ENCODE peak calls at places on chromosomes 7 and 10, in five cellular contexts. B is spleen, R is choroid plexus epithelial cell, Q is mesothelial cell of epicardium, K is GM23338. I is an unnamed sample.
A peak's percentile ranks its signal among the peaks of the same experiment; 100 is the strongest.

GRCh38 chr7:1403844-1404404 is 55.3 kb downstream of the MICALL2 start:
- DNase-seq in R (peak; percentile 83), K (peak; percentile 73), B (no peak), Q (peak; percentile 59), I (no peak)

GRCh38 chr10:69640196-69640980 is 10.3 kb downstream of the FAM241B start:
- DNase-seq in K (no peak), Q (no peak), R (peak; percentile 46), B (peak; percentile 33), I (no peak)

GRCh38 chr7:115081772-115082171 is 159.9 kb downstream of the MDFIC start:
- DNase-seq in B (no peak), R (no peak), K (no peak), Q (no peak), I (no peak)

GRCh38 chr7:132932321-132933075 is 149.4 kb downstream of the CHCHD3 start:
- DNase-seq in K (peak; percentile 47), B (no peak), R (no peak), Q (no peak), I (no peak)

GRCh38 chr7:154171422-154171821 is 119.2 kb downstream of the DPP6 start:
- DNase-seq in R (no peak), K (no peak), Q (no peak), B (no peak), I (no peak)

GRCh38 chr10:116905845-116906210 is 56.5 kb downstream of the ENO4 start:
- DNase-seq in K (no peak), B (no peak), R (no peak), Q (no peak), I (no peak)

GRCh38 chr7:2971914-2972530 is 71.6 kb downstream of the CARD11 start:
- DNase-seq in K (no peak), Q (peak; percentile 9), B (no peak), R (no peak), I (no peak)

GRCh38 chr7:149625339-149625946 is 127.8 kb upstream of the ZNF746 start:
- DNase-seq in R (peak; percentile 80), Q (peak; percentile 61), K (peak; percentile 89), B (peak; percentile 88), I (peak; percentile 39)

GRCh38 chr7:129646369-129647021 is 35.0 kb downstream of the NRF1 start:
- DNase-seq in R (peak; percentile 21), Q (no peak), B (no peak), K (peak; percentile 80), I (no peak)

GRCh38 chr7:23108995-23109394 is 3.4 kb downstream of the KLHL7 start:
- DNase-seq in B (no peak), Q (no peak), K (no peak), R (no peak), I (no peak)

GRCh38 chr10:61974611-61975010 is 73.1 kb downstream of the ARID5B start:
- DNase-seq in B (no peak), K (no peak), Q (peak; percentile 58), R (peak; percentile 74), I (no peak)

GRCh38 chr10:29403208-29403607 is 114.3 kb downstream of the LYZL1 start:
- DNase-seq in Q (no peak), B (no peak), R (no peak), K (no peak), I (no peak)

GRCh38 chr10:72308320-72308987 is 34.7 kb downstream of the DDIT4 start:
- DNase-seq in B (peak; percentile 81), K (no peak), Q (no peak), R (peak; percentile 93), I (no peak)

GRCh38 chr10:4294271-4294670 is 509.3 kb upstream of the KLF6 start:
- DNase-seq in K (no peak), B (no peak), R (no peak), Q (no peak), I (no peak)

GRCh38 chr7:78434281-78434680 is 635.7 kb downstream of the PHTF2 start:
- DNase-seq in R (no peak), B (no peak), K (peak; percentile 62), Q (no peak), I (no peak)

GRCh38 chr10:70535451-70535850 is 56.9 kb downstream of the PALD1 start:
- DNase-seq in K (no peak), R (no peak), Q (no peak), B (no peak), I (no peak)

GRCh38 chr7:112010994-112011393 is 195.2 kb downstream of the DOCK4 start:
- DNase-seq in B (no peak), Q (no peak), R (no peak), K (no peak), I (no peak)

GRCh38 chr10:48744587-48744986 is 59.9 kb downstream of the WDFY4 start:
- DNase-seq in B (no peak), Q (no peak), R (no peak), K (no peak), I (no peak)

GRCh38 chr10:48742891-48743845 is 58.5 kb downstream of the WDFY4 start:
- DNase-seq in Q (no peak), B (no peak), R (no peak), K (no peak), I (no peak)

GRCh38 chr10:48748573-48748972 is 63.9 kb downstream of the WDFY4 start:
- DNase-seq in B (no peak), R (no peak), Q (no peak), K (no peak), I (no peak)

GRCh38 chr10:48749254-48749787 is 64.6 kb downstream of the WDFY4 start:
- DNase-seq in R (no peak), B (no peak), K (no peak), Q (no peak), I (no peak)

DNA sequence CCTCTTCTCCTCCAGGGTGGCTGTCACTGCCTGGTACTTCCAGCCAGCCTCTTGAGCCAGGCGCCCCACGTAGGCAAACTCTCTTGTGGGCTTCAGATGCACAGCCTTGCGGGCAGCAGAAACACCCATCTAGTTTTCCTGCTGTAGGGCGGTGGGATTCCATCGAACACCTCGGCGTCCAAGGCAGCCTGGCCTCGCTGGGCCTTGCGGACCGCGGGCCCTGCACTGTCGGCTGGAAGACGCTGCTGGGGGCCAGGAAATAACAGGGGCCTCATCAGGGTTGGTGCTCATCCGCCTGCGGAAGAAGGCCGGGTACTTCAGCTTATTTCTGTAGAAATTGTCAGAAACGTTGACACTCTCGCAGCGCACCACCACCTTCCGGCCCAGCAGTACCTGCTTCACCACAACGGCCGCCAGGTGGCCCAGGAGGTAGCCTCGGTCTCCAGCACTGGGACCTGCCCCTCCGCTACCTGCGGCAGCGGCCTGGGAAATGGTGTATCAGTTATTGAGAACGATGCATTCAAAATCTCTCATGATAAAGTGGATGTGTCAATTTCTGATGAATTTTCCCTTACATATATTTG is 61.1 kb downstream of the WDFY4 start:
- DNase-seq in Q (no peak), K (peak; percentile 87), R (no peak), B (no peak), I (no peak)
- TF ChIP-seq CTCF in Q (no peak), K (peak; percentile 76), R (no peak), B (no peak), I (no peak)

DNA sequence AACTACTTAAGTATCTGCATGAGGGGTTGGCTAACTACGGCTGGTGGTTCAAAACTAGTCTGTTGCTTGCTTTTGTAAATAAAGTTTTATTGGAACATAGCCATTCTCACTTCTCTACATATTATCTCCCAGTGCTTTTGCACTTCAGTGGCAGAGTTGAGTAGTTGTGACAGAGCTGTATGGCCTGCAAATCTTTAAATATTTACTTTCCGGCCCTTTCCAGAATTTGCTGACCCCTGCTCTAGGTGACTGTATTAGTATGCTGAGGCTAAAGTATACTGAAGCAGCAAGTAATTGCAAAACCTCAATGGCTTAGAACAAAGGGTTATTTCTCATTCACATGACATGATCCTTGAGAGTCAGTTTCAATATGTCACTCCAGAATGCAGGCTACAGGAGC is 78.3 kb downstream of the OTUD1 start:
- DNase-seq in K (no peak), R (no peak), B (no peak), Q (no peak), I (no peak)
- TF ChIP-seq CTCF in K (no peak), R (no peak), B (no peak), Q (no peak), I (no peak)

GRCh38 chr10:125370578-125370977 is 210.2 kb upstream of the CTBP2 start:
- DNase-seq in B (no peak), Q (peak; percentile 60), K (peak; percentile 97), R (no peak), I (no peak)
- TF ChIP-seq CTCF in B (no peak), Q (no peak), K (peak; percentile 89), R (no peak), I (no peak)

DNA sequence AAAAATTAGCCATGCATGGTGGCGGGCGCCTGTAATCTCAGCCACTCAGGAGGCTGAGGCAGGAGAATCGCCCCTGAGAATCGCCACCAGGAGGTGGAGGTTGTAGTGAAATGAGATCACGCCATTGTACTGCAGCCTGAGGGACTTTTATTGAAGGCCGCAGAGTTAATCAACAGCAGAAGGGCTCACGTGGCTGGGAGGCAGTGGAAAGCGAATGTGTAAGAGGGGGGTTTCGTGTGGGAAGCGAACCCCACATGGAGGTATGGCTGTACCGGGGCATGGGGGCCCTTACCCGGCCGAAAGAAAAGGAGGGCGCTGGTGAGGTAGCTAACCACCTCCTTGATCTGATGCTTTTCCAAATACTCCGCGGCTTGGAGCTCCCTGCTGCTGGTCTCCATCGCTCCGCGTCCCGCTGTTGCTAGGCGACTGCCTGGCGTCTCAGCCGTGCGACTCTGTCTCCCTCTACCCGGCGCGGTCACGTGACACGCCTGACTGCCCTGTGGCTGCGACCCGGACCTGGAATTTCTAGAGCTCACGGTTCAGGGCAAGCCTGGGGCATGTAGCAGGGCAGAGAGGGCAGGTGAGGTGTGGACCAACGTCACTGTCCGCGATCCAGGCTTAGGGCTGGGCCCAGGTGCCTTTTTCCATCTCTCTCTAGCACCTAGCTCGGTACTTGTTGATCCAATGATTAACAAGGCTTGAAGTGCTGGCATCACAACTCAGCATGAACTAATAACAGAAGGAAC is at the start of gene EFCAB10:
- DNase-seq in K (peak; percentile 99), R (peak; percentile 66), B (peak; percentile 86), Q (peak; percentile 70), I (no peak)
- TF ChIP-seq CTCF in K (peak; percentile 14), R (peak; percentile 30), B (no peak), Q (no peak), I (no peak)